ENCODE peak calls at places on chromosomes 13 and 19, in ten cellular contexts. F, X, R, V, P, A, I, L, H and Q are unnamed samples.

GRCh38 chr13:30409911-30410704 is 12.2 kb upstream of the UBE2L5 start:
- DNase-seq in P (no peak), V (no peak), A (no peak), R (no peak), F (peak), X (peak), L (peak), H (no peak), I (no peak), Q (no peak)

GRCh38 chr13:70408865-70409264 is 300.6 kb upstream of the KLHL1 start:
- DNase-seq in I (no peak), F (no peak), P (no peak), H (no peak), A (no peak), X (no peak), R (no peak), L (peak), V (no peak), Q (no peak)

GRCh38 chr19:16202320-16203255 is 4.9 kb downstream of the AP1M1 start:
- DNase-seq in L (no peak), P (no peak), F (no peak), H (no peak), X (no peak), V (no peak), A (no peak), I (no peak), R (no peak), Q (no peak)

GRCh38 chr19:3369337-3370213 is 3.2 kb downstream of the NFIC start:
- DNase-seq in R (no peak), X (peak), V (no peak), I (no peak), A (peak), H (peak), F (peak), L (no peak), P (no peak), Q (no peak)

GRCh38 chr19:532578-533484 is 1.3 kb downstream of the CDC34 start:
- DNase-seq in R (peak), I (no peak), H (no peak), X (peak), A (peak), L (peak), P (no peak), V (no peak), F (peak), Q (no peak)

GRCh38 chr13:112890316-112891131 is 78.5 kb upstream of the MCF2L start:
- DNase-seq in R (no peak), V (no peak), L (no peak), A (no peak), F (no peak), I (no peak), X (no peak), P (no peak), H (no peak), Q (no peak)

GRCh38 chr19:33551676-33552075 is 30.1 kb upstream of the PEPD start:
- DNase-seq in V (no peak), P (no peak), H (no peak), A (no peak), F (no peak), R (no peak), I (no peak), X (no peak), L (no peak), Q (no peak)

GRCh38 chr19:33559996-33560395 is 38.4 kb upstream of the PEPD start:
- DNase-seq in P (no peak), F (no peak), L (no peak), H (no peak), I (no peak), V (no peak), R (no peak), A (no peak), X (no peak), Q (no peak)

GRCh38 chr13:49113526-49114286 is 106.4 kb upstream of the MLNR start:
- DNase-seq in A (no peak), F (peak), L (peak), R (no peak), X (peak), H (no peak), V (no peak), I (no peak), P (no peak), Q (no peak)

GRCh38 chr19:40217027-40217810 is 965 bp downstream of the TTC9B start:
- DNase-seq in L (peak), P (no peak), F (no peak), V (no peak), H (no peak), I (peak), A (no peak), X (no peak), R (no peak), Q (no peak)

GRCh38 chr19:33261511-33262192 is 36.0 kb upstream of the SLC7A10 start:
- DNase-seq in X (no peak), I (no peak), L (no peak), A (no peak), F (no peak), H (no peak), R (no peak), V (no peak), P (no peak), Q (no peak)

GRCh38 chr13:43329702-43330101 is 306.3 kb downstream of the DNAJC15 start:
- DNase-seq in X (no peak), A (no peak), R (no peak), H (no peak), L (no peak), P (no peak), V (no peak), F (no peak), I (no peak), Q (no peak)

GRCh38 chr19:48540110-48540509 is 11.9 kb upstream of the SULT2B1 start:
- DNase-seq in F (no peak), I (no peak), P (no peak), H (no peak), X (no peak), V (no peak), R (no peak), A (no peak), L (no peak), Q (no peak)

GRCh38 chr19:29978139-29978538 is 36.1 kb downstream of the URI1 start:
- DNase-seq in V (no peak), X (no peak), P (no peak), I (no peak), R (no peak), A (no peak), F (no peak), H (no peak), L (no peak), Q (no peak)

GRCh38 chr13:31000889-31001288 is 68.4 kb downstream of the TEX26 start:
- DNase-seq in H (no peak), L (peak), F (no peak), P (no peak), R (no peak), I (no peak), X (no peak), V (no peak), A (no peak), Q (no peak)

GRCh38 chr13:108213946-108214345 is 1.4 kb downstream of the LIG4 start:
- DNase-seq in L (peak), V (no peak), P (no peak), A (no peak), R (no peak), X (peak), H (no peak), F (peak), I (no peak), Q (no peak)

GRCh38 chr19:7607212-7607873 is 11.7 kb downstream of the CAMSAP3 start:
- DNase-seq in F (no peak), X (no peak), V (no peak), R (no peak), A (no peak), I (no peak), P (no peak), H (no peak), L (no peak), Q (no peak)

GRCh38 chr19:48770223-48770622 is 14.9 kb downstream of the FGF21 start:
- DNase-seq in R (no peak), L (peak), A (no peak), P (no peak), H (no peak), I (no peak), V (no peak), F (peak), X (no peak), Q (no peak)

GRCh38 chr19:32969549-32969948 is 2.2 kb downstream of the CEP89 start:
- DNase-seq in I (no peak), R (no peak), L (no peak), V (no peak), X (no peak), A (no peak), F (no peak), P (no peak), H (no peak), Q (no peak)

GRCh38 chr19:43957891-43958290 is 6.9 kb downstream of the ZNF221 start:
- DNase-seq in V (no peak), I (no peak), P (no peak), L (no peak), F (peak), A (no peak), R (no peak), H (no peak), X (peak), Q (no peak)

GRCh38 chr13:110107568-110108347 is 199.2 kb downstream of the COL4A1 start:
- DNase-seq in H (no peak), V (no peak), I (no peak), F (peak), X (no peak), R (no peak), P (no peak), A (no peak), L (no peak), Q (no peak)

GRCh38 chr19:801861-802496 is 4.7 kb downstream of the PTBP1 start:
- DNase-seq in L (no peak), A (peak), X (peak), V (no peak), P (no peak), I (no peak), F (peak), H (no peak), R (no peak), Q (no peak)

GRCh38 chr19:45117167-45117594 is 24.2 kb downstream of the PPP1R37 start:
- DNase-seq in A (no peak), I (no peak), F (no peak), V (no peak), R (no peak), L (no peak), P (no peak), X (peak), H (no peak), Q (no peak)

GRCh38 chr13:68170961-68171360 is 940.8 kb upstream of the PCDH9 start:
- DNase-seq in L (no peak), P (no peak), R (no peak), V (no peak), I (no peak), H (no peak), F (no peak), A (no peak), X (no peak), Q (no peak)

GRCh38 chr19:11659612-11660011 is 62.3 kb downstream of the ZNF627 start:
- DNase-seq in H (no peak), I (no peak), A (no peak), R (no peak), P (no peak), L (peak), V (no peak), X (peak), F (peak), Q (no peak)

GRCh38 chr19:35521124-35521743 is 6.9 kb downstream of the SBSN start:
- DNase-seq in L (no peak), I (no peak), H (no peak), A (no peak), R (no peak), F (no peak), P (no peak), X (no peak), V (no peak), Q (no peak)

GRCh38 chr19:41626278-41626677 is 596 bp downstream of the CEACAM4 start:
- DNase-seq in A (no peak), R (no peak), X (no peak), I (no peak), F (no peak), H (no peak), V (no peak), L (no peak), P (no peak), Q (no peak)

GRCh38 chr13:102872531-102872930 is 26.7 kb downstream of the ERCC5 start:
- DNase-seq in F (no peak), V (no peak), H (no peak), L (no peak), A (no peak), R (no peak), P (no peak), I (no peak), X (no peak), Q (no peak)

GRCh38 chr13:59893261-59893660 is 270.5 kb downstream of the DIAPH3 start:
- DNase-seq in I (no peak), V (no peak), X (no peak), L (no peak), A (no peak), F (no peak), H (no peak), R (no peak), P (no peak), Q (no peak)

GRCh38 chr13:30690282-30691188 is 44.8 kb upstream of the ALOX5AP start:
- DNase-seq in L (peak), R (peak), I (no peak), F (peak), P (no peak), A (no peak), V (no peak), H (peak), X (peak), Q (peak)

GRCh38 chr19:17243854-17244617 is 1.7 kb downstream of the NR2F6 start:
- DNase-seq in L (no peak), H (no peak), X (peak), P (no peak), A (peak), R (peak), F (peak), I (peak), V (no peak), Q (no peak)

GRCh38 chr13:60790620-60791019 is 393.6 kb downstream of the TDRD3 start:
- DNase-seq in R (no peak), F (no peak), L (no peak), V (no peak), A (no peak), I (no peak), H (no peak), P (no peak), X (no peak), Q (no peak)

GRCh38 chr19:30065680-30066606 is 123.9 kb downstream of the URI1 start:
- DNase-seq in X (no peak), F (no peak), I (no peak), H (no peak), A (no peak), L (no peak), V (no peak), P (no peak), R (no peak), Q (no peak)

GRCh38 chr13:106029901-106030300 is 505.6 kb downstream of the EFNB2 start:
- DNase-seq in L (no peak), X (no peak), F (no peak), R (no peak), P (no peak), V (no peak), H (no peak), A (no peak), I (no peak), Q (no peak)
- TF ChIP-seq CTCF in L (no peak), X (no peak), F (no peak), R (no peak), P (no peak), V (no peak), H (no peak), A (no peak), I (no peak), Q (no peak)

DNA sequence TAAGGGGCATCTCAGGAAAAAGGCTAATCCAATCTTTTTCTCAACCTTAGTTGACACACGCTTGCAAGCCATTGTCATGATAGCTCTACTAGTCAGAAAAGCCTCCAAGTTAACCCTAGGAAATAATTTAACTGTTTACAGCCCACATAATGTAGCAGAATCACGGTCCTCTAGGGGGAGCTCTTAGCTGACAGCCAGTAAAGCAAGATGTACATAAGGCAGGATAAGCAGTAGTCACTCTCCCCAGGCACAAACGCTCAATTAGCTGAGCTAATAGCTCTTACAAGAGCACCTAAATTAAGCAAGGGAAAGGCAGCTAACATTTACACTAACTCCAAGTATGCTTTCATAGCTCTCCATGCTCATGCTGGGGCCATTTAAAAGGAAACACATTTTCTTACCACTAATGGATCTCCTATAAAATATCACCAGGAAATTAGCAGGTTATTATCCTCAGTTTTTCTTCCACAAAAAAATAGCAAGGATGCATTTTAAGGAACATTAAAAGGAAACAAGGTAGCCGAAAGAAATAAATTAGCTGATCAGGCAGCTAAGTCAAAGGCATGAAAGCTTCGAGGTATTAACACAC is 33.7 kb upstream of the ZSCAN5A start:
- DNase-seq in V (no peak), X (no peak), H (no peak), I (no peak), A (no peak), F (peak), R (no peak), L (peak), P (no peak), Q (no peak)
- TF ChIP-seq CTCF in V (no peak), X (peak), H (no peak), I (peak), A (no peak), F (peak), R (no peak), L (no peak), P (no peak), Q (no peak)

DNA sequence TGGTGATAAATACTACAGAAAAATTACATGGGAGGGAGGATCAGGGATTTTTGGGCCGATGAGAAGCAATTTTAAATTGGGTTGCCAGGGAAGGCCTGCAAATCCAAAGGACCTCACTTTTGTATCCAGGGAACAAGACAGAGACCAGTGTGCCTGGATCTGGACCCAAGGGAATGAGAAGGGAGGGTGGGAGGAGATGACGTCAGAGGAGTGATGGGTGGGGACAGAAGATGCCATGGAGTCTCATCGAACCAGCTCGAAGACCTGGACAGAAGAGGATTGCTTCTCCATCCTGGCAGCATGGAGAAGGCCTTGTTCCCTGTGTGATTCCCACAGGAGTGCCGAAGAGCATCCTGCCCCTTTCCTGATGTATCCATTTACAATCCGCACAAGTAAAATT is 68.9 kb downstream of the ITGBL1 start:
- DNase-seq in I (no peak), V (no peak), L (no peak), X (no peak), P (no peak), H (no peak), F (no peak), A (no peak), R (no peak), Q (no peak)
- TF ChIP-seq CTCF in I (no peak), V (no peak), L (no peak), X (no peak), P (no peak), H (no peak), F (no peak), A (no peak), R (no peak), Q (no peak)

DNA sequence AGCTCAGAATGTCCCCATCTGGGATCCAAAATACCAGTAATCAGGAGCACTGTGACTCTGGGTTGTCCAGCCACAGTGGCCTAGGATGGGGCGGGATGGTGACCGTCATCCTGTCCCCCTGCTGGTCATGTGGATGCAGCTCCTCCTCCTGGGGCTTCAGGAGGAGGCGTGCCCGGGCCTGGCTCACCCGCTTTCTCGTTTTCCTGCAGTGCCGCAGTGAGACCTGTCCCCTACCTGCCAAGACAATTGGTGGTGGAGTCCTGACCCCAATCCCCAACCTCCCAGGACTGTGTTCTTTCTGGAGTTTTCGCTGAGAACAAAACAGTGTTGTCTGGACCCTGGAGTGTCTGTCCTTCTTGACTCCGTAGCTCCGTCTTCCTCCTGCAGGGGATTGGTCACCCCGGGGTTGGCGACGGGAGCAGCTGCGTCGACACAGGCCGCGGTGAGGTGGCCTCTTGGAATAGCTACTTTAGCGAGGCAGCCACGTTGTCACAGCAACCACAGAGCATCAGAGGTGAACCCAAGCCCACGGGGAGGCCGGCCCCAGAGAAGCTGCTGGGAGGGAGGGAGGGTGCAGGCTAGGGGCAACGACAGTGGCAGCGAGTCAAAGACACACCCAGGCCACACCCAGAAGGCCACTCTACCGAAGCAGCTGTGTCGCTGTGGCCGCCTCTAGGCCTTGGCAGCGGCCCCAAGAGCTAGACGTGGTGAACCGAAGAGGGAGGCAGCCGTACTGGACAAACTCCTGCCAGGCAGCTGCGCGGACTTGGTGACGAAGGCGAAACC is 10.1 kb upstream of the EMC10 start:
- DNase-seq in R (no peak), L (no peak), V (no peak), F (no peak), H (no peak), P (no peak), X (no peak), A (no peak), I (peak), Q (no peak)
- TF ChIP-seq CTCF in R (no peak), L (peak), V (no peak), F (peak), H (no peak), P (no peak), X (peak), A (no peak), I (peak), Q (no peak)

DNA sequence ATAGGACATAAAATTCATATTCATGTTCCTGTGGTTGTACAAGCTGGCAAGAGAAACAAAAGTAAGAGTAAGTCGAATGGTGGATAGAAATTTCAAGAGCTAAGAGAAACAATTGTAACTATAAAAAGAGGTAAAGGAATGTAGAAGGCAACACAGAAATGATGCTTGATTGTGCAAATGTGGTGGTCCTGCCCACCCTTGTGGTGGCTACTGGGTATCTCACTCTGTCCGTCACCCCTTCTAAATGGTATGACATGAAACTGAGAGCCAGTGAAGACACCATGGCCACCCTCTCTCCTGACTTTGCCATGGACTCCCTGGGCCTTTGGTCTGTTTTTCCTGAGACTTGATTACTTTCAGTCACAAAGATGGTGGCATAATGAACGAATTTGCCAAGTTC is 925.9 kb upstream of the SLITRK6 start:
- DNase-seq in P (no peak), V (no peak), A (no peak), L (no peak), I (no peak), X (no peak), R (no peak), F (no peak), H (no peak), Q (no peak)
- TF ChIP-seq CTCF in P (no peak), V (no peak), A (no peak), L (no peak), I (peak), X (no peak), R (no peak), F (no peak), H (no peak), Q (no peak)

GRCh38 chr13:27177852-27178251 is 6.2 kb upstream of the USP12 start:
- DNase-seq in P (no peak), R (no peak), X (no peak), L (no peak), F (no peak), V (no peak), A (no peak), I (no peak), H (no peak), Q (no peak)
- TF ChIP-seq CTCF in P (no peak), R (no peak), X (no peak), L (no peak), F (no peak), V (no peak), A (no peak), I (peak), H (no peak), Q (no peak)

GRCh38 chr19:4976412-4977298 is 7.7 kb downstream of the KDM4B start:
- DNase-seq in H (peak), V (no peak), F (peak), P (peak), L (peak), X (peak), I (no peak), A (peak), R (peak), Q (no peak)
- TF ChIP-seq CTCF in H (peak), V (no peak), F (peak), P (peak), L (peak), X (peak), I (no peak), A (peak), R (peak), Q (no peak)

GRCh38 chr19:37906868-37907734 is at the start of gene SIPA1L3:
- DNase-seq in H (peak), F (peak), I (peak), A (peak), P (peak), V (peak), R (peak), X (peak), L (peak), Q (peak)
- TF ChIP-seq CTCF in H (no peak), F (no peak), I (peak), A (no peak), P (no peak), V (no peak), R (peak), X (peak), L (peak), Q (no peak)

GRCh38 chr19:46716013-46716671 is 772 bp downstream of the PRKD2 start:
- DNase-seq in F (no peak), R (no peak), A (peak), P (no peak), X (no peak), I (peak), L (no peak), V (no peak), H (no peak), Q (no peak)
- TF ChIP-seq CTCF in F (no peak), R (no peak), A (no peak), P (no peak), X (no peak), I (peak), L (no peak), V (no peak), H (no peak), Q (no peak)